ENCODE peak calls at places on chromosomes 4 and X, in four cellular contexts. One of them, this sample, is unnamed.

GRCh38 chr4:123545569-123546122 is 149.1 kb downstream of the SPRY1 start:
- DNase-seq in H1: no peak
- DNase-seq in K562: no peak
- DNase-seq in HCT116: no peak
- DNase-seq in this sample: no peak

GRCh38 chrX:123818243-123818642 is 41.6 kb upstream of the XIAP start:
- DNase-seq in K562: no peak
- DNase-seq in H1: no peak
- DNase-seq in HCT116: no peak
- DNase-seq in this sample: no peak

GRCh38 chrX:67587946-67588624 is 44.3 kb downstream of the AR start:
- DNase-seq in K562: no peak
- DNase-seq in HCT116: no peak
- DNase-seq in H1: no peak
- DNase-seq in this sample: no peak

GRCh38 chr4:147778942-147779341 is 47.1 kb downstream of the ARHGAP10 start:
- DNase-seq in HCT116: no peak
- DNase-seq in K562: no peak
- DNase-seq in H1: no peak
- DNase-seq in this sample: peak; percentile 98

GRCh38 chrX:69060631-69061408 is 104.4 kb downstream of the PJA1 start:
- DNase-seq in HCT116: peak; percentile 3
- DNase-seq in H1: peak; percentile 45
- DNase-seq in K562: no peak
- DNase-seq in this sample: no peak

GRCh38 chrX:154019633-154020499 is at the start of gene IRAK1:
- DNase-seq in HCT116: no peak
- DNase-seq in K562: peak; percentile 86
- DNase-seq in H1: peak; percentile 63
- DNase-seq in this sample: no peak

GRCh38 chr4:94880976-94881375 is 123.2 kb downstream of the BMPR1B start:
- DNase-seq in HCT116: no peak
- DNase-seq in K562: no peak
- DNase-seq in H1: no peak
- DNase-seq in this sample: no peak

GRCh38 chrX:70168238-70169188 is 8.8 kb upstream of the DGAT2L6 start:
- DNase-seq in K562: peak; percentile 48
- DNase-seq in H1: no peak
- DNase-seq in HCT116: peak; percentile 3
- DNase-seq in this sample: no peak

GRCh38 chrX:68428431-68428830 is 4.9 kb downstream of the OPHN1 start:
- DNase-seq in K562: no peak
- DNase-seq in H1: no peak
- DNase-seq in HCT116: no peak
- DNase-seq in this sample: no peak

GRCh38 chr4:145944886-145945285 is 6.3 kb upstream of the ZNF827 start:
- DNase-seq in HCT116: no peak
- DNase-seq in K562: no peak
- DNase-seq in H1: no peak
- DNase-seq in this sample: no peak

GRCh38 chr4:20391224-20391623 is 139.5 kb downstream of the SLIT2 start:
- DNase-seq in HCT116: no peak
- DNase-seq in K562: no peak
- DNase-seq in H1: no peak
- DNase-seq in this sample: no peak

GRCh38 chr4:60897415-60897814 is 302.7 kb upstream of the ADGRL3 start:
- DNase-seq in K562: no peak
- DNase-seq in HCT116: no peak
- DNase-seq in H1: no peak
- DNase-seq in this sample: no peak

GRCh38 chr4:168955674-168956073 is 54.4 kb downstream of the CBR4 start:
- DNase-seq in K562: no peak
- DNase-seq in HCT116: no peak
- DNase-seq in H1: no peak
- DNase-seq in this sample: no peak

GRCh38 chr4:38109896-38110295 is 149.7 kb downstream of the PTTG2 start:
- DNase-seq in K562: no peak
- DNase-seq in HCT116: no peak
- DNase-seq in H1: no peak
- DNase-seq in this sample: no peak
- TF ChIP-seq EGR1 in K562: no peak
- TF ChIP-seq EGR1 in HCT116: no peak
- TF ChIP-seq EGR1 in H1: no peak
- TF ChIP-seq EGR1 in this sample: no peak

GRCh38 chrX:76802698-76803097 is 375.2 kb downstream of the MAGEE1 start:
- DNase-seq in H1: no peak
- DNase-seq in K562: no peak
- DNase-seq in HCT116: no peak
- DNase-seq in this sample: no peak
- TF ChIP-seq SIN3A in H1: no peak
- TF ChIP-seq SIN3A in K562: no peak
- TF ChIP-seq SIN3A in HCT116: no peak
- TF ChIP-seq SIN3A in this sample: no peak

GRCh38 chr4:73222466-73223257 is 35.9 kb downstream of the ANKRD17 start:
- DNase-seq in H1: no peak
- DNase-seq in HCT116: peak; percentile 83
- DNase-seq in K562: peak; percentile 81
- DNase-seq in this sample: peak; percentile 55
- TF ChIP-seq EGR1 in H1: no peak
- TF ChIP-seq EGR1 in HCT116: peak; percentile 27
- TF ChIP-seq EGR1 in K562: no peak
- TF ChIP-seq EGR1 in this sample: no peak

GRCh38 chr4:78059938-78060337 is 2.8 kb downstream of the FRAS1 start:
- DNase-seq in K562: no peak
- DNase-seq in HCT116: no peak
- DNase-seq in H1: no peak
- DNase-seq in this sample: no peak
- TF ChIP-seq SIN3A in K562: no peak
- TF ChIP-seq SIN3A in HCT116: no peak
- TF ChIP-seq SIN3A in H1: no peak
- TF ChIP-seq SIN3A in this sample: no peak

DNA sequence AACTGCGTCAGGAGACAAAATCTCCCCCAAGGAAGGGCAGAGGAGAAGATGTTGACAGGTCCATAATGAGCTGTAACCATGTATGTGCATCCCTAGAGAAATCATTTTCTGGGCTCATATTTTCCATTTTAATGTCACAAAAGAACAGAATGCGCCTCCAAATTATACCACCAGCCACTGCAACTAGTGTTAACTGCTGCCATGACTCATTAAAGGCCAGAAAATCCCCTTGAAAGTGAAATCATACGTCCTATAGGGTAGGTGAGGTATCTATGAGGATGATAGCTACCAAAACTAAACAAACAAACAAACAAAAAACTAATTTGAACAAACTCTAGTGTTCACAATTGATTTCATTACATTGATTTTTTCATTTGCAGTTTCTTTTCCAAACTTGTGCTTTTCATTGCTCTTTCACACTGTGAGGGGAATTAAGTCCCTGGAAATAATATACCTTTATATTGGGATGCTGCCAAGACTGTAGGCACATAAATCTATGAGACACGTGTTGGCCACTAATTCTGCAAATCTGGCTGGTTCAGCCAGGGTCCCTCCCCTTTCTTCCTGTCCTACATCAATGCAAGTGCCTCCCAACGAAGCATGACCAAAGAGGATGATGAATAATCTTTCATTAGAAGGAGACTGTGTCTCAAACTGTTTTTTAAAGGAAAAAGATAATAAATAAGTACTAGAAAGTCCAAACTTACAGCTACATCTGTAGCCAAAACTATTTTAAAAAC is 85.7 kb downstream of the ARHGAP6 start:
- DNase-seq in HCT116: no peak
- DNase-seq in K562: no peak
- DNase-seq in H1: no peak
- DNase-seq in this sample: no peak
- TF ChIP-seq EGR1 in HCT116: no peak
- TF ChIP-seq EGR1 in K562: no peak
- TF ChIP-seq EGR1 in H1: no peak
- TF ChIP-seq EGR1 in this sample: no peak